ENCODE peak calls at places on chromosomes 6 and 20, in five cellular contexts. One of them, this sample, is unnamed.

GRCh38 chr6:29490552-29490951 is 2.8 kb upstream of the MAS1L start:
- DNase-seq in progenitor cell of endocrine pancreas: no peak
- DNase-seq in thoracic aorta: no peak
- DNase-seq in astrocyte: no peak
- DNase-seq in MCF 10A: no peak
- DNase-seq in this sample: no peak

GRCh38 chr20:25344634-25345033 is 46.0 kb downstream of the ABHD12 start:
- DNase-seq in progenitor cell of endocrine pancreas: no peak
- DNase-seq in thoracic aorta: no peak
- DNase-seq in astrocyte: no peak
- DNase-seq in MCF 10A: no peak
- DNase-seq in this sample: no peak

GRCh38 chr20:58712823-58713731 is 20.5 kb downstream of the NPEPL1 start:
- DNase-seq in progenitor cell of endocrine pancreas: no peak
- DNase-seq in thoracic aorta: no peak
- DNase-seq in astrocyte: no peak
- DNase-seq in MCF 10A: no peak
- DNase-seq in this sample: no peak

GRCh38 chr20:22430746-22431168 is 153.6 kb downstream of the FOXA2 start:
- DNase-seq in progenitor cell of endocrine pancreas: no peak
- DNase-seq in thoracic aorta: no peak
- DNase-seq in astrocyte: no peak
- DNase-seq in MCF 10A: no peak
- DNase-seq in this sample: no peak

GRCh38 chr20:35992713-35993335 is 24.4 kb downstream of the CNBD2 start:
- DNase-seq in progenitor cell of endocrine pancreas: no peak
- DNase-seq in thoracic aorta: no peak
- DNase-seq in astrocyte: peak
- DNase-seq in MCF 10A: peak
- DNase-seq in this sample: peak

GRCh38 chr6:12354499-12354898 is 64.3 kb downstream of the EDN1 start:
- DNase-seq in progenitor cell of endocrine pancreas: no peak
- DNase-seq in thoracic aorta: peak
- DNase-seq in astrocyte: peak
- DNase-seq in MCF 10A: peak
- DNase-seq in this sample: peak

GRCh38 chr20:43666376-43667328 is at the start of gene MYBL2:
- DNase-seq in progenitor cell of endocrine pancreas: peak
- DNase-seq in thoracic aorta: no peak
- DNase-seq in astrocyte: peak
- DNase-seq in MCF 10A: peak
- DNase-seq in this sample: peak

GRCh38 chr6:133945158-133945557 is 7.9 kb upstream of the TBPL1 start:
- DNase-seq in progenitor cell of endocrine pancreas: no peak
- DNase-seq in thoracic aorta: no peak
- DNase-seq in astrocyte: no peak
- DNase-seq in MCF 10A: peak
- DNase-seq in this sample: no peak

GRCh38 chr20:3461911-3462677 is 8.7 kb upstream of the ATRN start:
- DNase-seq in progenitor cell of endocrine pancreas: no peak
- DNase-seq in thoracic aorta: no peak
- DNase-seq in astrocyte: no peak
- DNase-seq in MCF 10A: peak
- DNase-seq in this sample: no peak

GRCh38 chr20:1417273-1417672 is 24.4 kb upstream of the FKBP1A start:
- DNase-seq in progenitor cell of endocrine pancreas: no peak
- DNase-seq in thoracic aorta: no peak
- DNase-seq in astrocyte: peak
- DNase-seq in MCF 10A: peak
- DNase-seq in this sample: no peak

GRCh38 chr6:75818061-75818855 is 69.2 kb downstream of the MYO6 start:
- DNase-seq in progenitor cell of endocrine pancreas: no peak
- DNase-seq in thoracic aorta: no peak
- DNase-seq in astrocyte: peak
- DNase-seq in MCF 10A: no peak
- DNase-seq in this sample: no peak

DNA sequence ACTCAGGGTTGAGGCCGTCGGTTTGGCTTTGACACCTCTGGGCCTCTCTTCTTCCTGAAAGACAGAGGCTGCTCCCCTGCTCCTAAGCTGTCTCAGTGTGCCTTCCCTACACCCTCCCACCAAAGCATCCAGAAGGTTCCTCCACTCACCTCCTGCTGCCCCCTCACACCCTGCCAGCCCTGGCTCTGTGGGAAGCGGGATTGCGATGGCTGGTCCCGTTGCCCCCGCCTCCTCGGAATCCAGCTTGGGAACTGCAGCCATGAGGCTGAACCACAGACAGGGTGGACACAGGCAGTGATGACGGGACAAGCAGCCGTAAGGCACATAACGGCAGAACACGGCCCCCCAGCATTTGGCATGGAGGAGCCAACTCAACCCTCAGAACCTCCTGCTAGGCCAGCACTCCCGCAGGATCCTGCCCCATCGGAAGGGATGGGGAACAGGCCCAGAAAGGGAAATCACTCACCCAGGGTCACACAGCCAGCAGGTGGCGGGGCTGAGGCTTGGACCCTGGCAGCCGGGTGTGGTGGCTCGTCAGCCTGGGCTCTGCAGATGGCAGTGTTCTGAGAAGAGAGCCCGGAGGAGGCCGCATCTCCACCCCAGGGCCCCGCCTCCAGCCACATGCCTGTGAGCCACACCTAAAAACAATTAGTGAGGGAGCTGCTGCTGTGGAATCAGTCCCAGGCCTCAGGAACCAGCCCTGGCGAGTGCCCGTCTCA is 139.6 kb downstream of the PHACTR3 start:
- DNase-seq in progenitor cell of endocrine pancreas: no peak
- DNase-seq in thoracic aorta: no peak
- DNase-seq in astrocyte: no peak
- DNase-seq in MCF 10A: peak
- DNase-seq in this sample: no peak
- TF ChIP-seq CTCF in progenitor cell of endocrine pancreas: peak
- TF ChIP-seq CTCF in thoracic aorta: no peak
- TF ChIP-seq CTCF in astrocyte: no peak
- TF ChIP-seq CTCF in MCF 10A: peak
- TF ChIP-seq CTCF in this sample: no peak

DNA sequence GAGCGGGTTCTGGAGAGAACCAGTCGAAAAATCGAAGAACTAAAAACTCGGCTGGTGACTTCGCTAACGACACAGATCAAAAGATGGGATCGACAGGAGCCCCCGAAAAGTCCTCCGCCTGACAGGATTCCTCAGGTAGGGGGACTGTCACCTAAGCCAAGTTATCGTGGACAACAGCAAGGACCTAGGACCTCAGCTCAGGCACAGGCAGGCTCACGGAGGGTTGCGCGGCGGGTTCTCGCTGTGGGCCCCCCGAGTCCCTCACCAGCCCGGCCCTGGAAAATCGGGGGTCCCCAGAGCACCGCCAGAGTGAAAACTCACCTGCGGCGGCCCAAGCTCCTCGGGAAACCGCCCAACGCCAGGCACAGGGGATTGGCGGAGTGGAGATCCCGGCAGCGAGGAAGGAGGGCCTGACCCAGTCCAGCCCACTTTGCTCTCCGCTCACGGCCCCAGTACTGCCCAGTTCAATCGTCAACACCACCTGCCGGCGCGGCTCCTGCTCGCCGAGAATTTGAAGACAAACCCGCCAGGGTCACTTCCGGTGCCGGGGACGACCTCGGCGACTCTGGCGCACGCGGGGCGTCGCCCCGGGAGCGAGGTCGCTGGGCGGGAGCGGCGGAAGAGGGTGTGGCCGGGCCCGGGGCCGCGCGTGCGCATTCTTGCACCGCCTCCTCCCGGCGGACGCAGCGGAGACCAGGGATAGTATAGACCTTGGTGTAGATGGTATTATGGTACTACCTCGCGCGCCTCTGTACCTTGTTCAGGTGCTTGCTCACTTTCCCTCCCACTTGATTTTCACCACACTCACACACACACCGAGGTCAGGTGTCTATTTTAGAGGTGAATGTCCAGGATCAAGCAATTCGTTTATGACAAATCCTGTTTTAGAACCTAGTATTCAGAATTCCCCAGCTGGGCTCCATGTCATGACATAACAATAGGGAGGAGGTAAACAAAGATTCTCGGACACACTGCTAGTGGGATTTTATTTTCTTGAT is at the start of gene KATNA1:
- DNase-seq in progenitor cell of endocrine pancreas: peak
- DNase-seq in thoracic aorta: peak
- DNase-seq in astrocyte: peak
- DNase-seq in MCF 10A: peak
- DNase-seq in this sample: peak
- TF ChIP-seq CTCF in progenitor cell of endocrine pancreas: peak
- TF ChIP-seq CTCF in thoracic aorta: no peak
- TF ChIP-seq CTCF in astrocyte: no peak
- TF ChIP-seq CTCF in MCF 10A: no peak
- TF ChIP-seq CTCF in this sample: no peak

GRCh38 chr6:152748843-152749242 is 1.8 kb upstream of the VIP start:
- DNase-seq in progenitor cell of endocrine pancreas: no peak
- DNase-seq in thoracic aorta: no peak
- DNase-seq in astrocyte: no peak
- DNase-seq in MCF 10A: peak
- DNase-seq in this sample: no peak
- TF ChIP-seq CTCF in progenitor cell of endocrine pancreas: peak
- TF ChIP-seq CTCF in thoracic aorta: no peak
- TF ChIP-seq CTCF in astrocyte: no peak
- TF ChIP-seq CTCF in MCF 10A: peak
- TF ChIP-seq CTCF in this sample: no peak

GRCh38 chr20:37279820-37280219 is 9.6 kb upstream of the MANBAL start:
- DNase-seq in progenitor cell of endocrine pancreas: no peak
- DNase-seq in thoracic aorta: no peak
- DNase-seq in astrocyte: no peak
- DNase-seq in MCF 10A: no peak
- DNase-seq in this sample: no peak

GRCh38 chr20:37283530-37284195 is 5.8 kb upstream of the MANBAL start:
- DNase-seq in progenitor cell of endocrine pancreas: no peak
- DNase-seq in thoracic aorta: no peak
- DNase-seq in astrocyte: no peak
- DNase-seq in MCF 10A: no peak
- DNase-seq in this sample: no peak

GRCh38 chr20:37285664-37286374 is 3.6 kb upstream of the MANBAL start:
- DNase-seq in progenitor cell of endocrine pancreas: no peak
- DNase-seq in thoracic aorta: no peak
- DNase-seq in astrocyte: no peak
- DNase-seq in MCF 10A: no peak
- DNase-seq in this sample: no peak

GRCh38 chr20:37284691-37285124 is 4.7 kb upstream of the MANBAL start:
- DNase-seq in progenitor cell of endocrine pancreas: no peak
- DNase-seq in thoracic aorta: no peak
- DNase-seq in astrocyte: no peak
- DNase-seq in MCF 10A: no peak
- DNase-seq in this sample: no peak

DNA sequence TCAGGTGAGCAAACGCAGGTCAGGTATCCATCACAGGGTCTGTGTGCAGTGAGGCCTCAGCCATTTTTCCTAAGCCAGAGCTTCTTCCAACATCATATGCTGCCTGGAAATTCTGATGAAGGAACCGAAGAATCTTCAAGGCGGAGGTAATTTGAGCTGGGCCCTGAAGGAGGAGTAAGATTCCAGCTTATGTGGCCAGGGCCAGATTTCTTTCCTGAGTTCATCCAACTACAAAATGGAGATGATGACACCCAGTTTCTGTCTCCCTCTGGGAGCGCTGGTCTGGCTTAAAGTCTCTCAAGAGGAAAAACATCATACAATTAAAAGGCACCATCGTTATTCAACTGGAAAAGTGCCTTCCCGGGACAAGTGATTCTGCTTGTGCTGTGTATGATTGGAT is 6.9 kb upstream of the MANBAL start:
- DNase-seq in progenitor cell of endocrine pancreas: no peak
- DNase-seq in thoracic aorta: no peak
- DNase-seq in astrocyte: peak
- DNase-seq in MCF 10A: peak
- DNase-seq in this sample: no peak
- TF ChIP-seq CTCF in progenitor cell of endocrine pancreas: peak
- TF ChIP-seq CTCF in thoracic aorta: peak
- TF ChIP-seq CTCF in astrocyte: peak
- TF ChIP-seq CTCF in MCF 10A: peak
- TF ChIP-seq CTCF in this sample: no peak

DNA sequence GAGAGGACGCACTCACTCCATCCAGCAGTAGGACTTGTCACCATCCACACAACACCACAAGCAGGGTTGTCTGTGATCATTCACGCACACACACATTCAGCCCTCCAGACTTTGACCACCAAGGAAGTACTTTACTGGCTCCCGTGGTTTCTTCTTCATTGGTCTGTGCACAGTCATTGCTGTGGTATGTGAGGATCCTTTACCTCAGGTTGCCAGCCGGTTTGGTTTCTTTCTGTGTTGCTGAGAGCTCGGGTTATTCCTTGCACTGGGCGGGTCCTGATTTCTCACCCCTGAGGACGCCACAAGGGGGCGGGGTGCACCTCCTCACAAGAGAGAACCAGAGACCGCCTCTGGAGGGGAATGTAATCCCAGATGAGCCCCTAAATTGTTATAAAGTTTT is 11.2 kb downstream of the SLC35A1 start:
- DNase-seq in progenitor cell of endocrine pancreas: no peak
- DNase-seq in thoracic aorta: no peak
- DNase-seq in astrocyte: peak
- DNase-seq in MCF 10A: peak
- DNase-seq in this sample: no peak
- TF ChIP-seq CTCF in progenitor cell of endocrine pancreas: peak
- TF ChIP-seq CTCF in thoracic aorta: no peak
- TF ChIP-seq CTCF in astrocyte: peak
- TF ChIP-seq CTCF in MCF 10A: no peak
- TF ChIP-seq CTCF in this sample: no peak

GRCh38 chr20:53597085-53597482 is 3.4 kb upstream of the ZNF217 start:
- DNase-seq in progenitor cell of endocrine pancreas: no peak
- DNase-seq in thoracic aorta: no peak
- DNase-seq in astrocyte: no peak
- DNase-seq in MCF 10A: peak
- DNase-seq in this sample: no peak

GRCh38 chr20:53595018-53595378 is 1.4 kb upstream of the ZNF217 start:
- DNase-seq in progenitor cell of endocrine pancreas: no peak
- DNase-seq in thoracic aorta: no peak
- DNase-seq in astrocyte: no peak
- DNase-seq in MCF 10A: peak
- DNase-seq in this sample: no peak

GRCh38 chr20:53598140-53599038 is 4.8 kb upstream of the ZNF217 start:
- DNase-seq in progenitor cell of endocrine pancreas: no peak
- DNase-seq in thoracic aorta: no peak
- DNase-seq in astrocyte: no peak
- DNase-seq in MCF 10A: no peak
- DNase-seq in this sample: peak

GRCh38 chr20:53597521-53598120 is 4.0 kb upstream of the ZNF217 start:
- DNase-seq in progenitor cell of endocrine pancreas: no peak
- DNase-seq in thoracic aorta: no peak
- DNase-seq in astrocyte: no peak
- DNase-seq in MCF 10A: no peak
- DNase-seq in this sample: no peak

GRCh38 chr20:53594068-53595017 is 704 bp upstream of the ZNF217 start:
- DNase-seq in progenitor cell of endocrine pancreas: peak
- DNase-seq in thoracic aorta: peak
- DNase-seq in astrocyte: peak
- DNase-seq in MCF 10A: peak
- DNase-seq in this sample: peak
- TF ChIP-seq CTCF in progenitor cell of endocrine pancreas: peak
- TF ChIP-seq CTCF in thoracic aorta: no peak
- TF ChIP-seq CTCF in astrocyte: no peak
- TF ChIP-seq CTCF in MCF 10A: peak
- TF ChIP-seq CTCF in this sample: peak

This sample was measured in GM20000.